ENCODE peak calls at places on chromosomes 5 and 9, in four cellular contexts. V is sigmoid colon, I is HCT116, A is stomach. W is an unnamed sample.

GRCh38 chr9:95822583-95823431 is 52.7 kb upstream of the ERCC6L2 start:
- DNase-seq in I (peak), V (no peak), A (no peak), W (no peak)

GRCh38 chr5:10355071-10355889 is 1.8 kb downstream of the MARCHF6 start:
- DNase-seq in A (no peak), I (no peak), V (no peak), W (no peak)

GRCh38 chr5:53884411-53884810 is 324.0 kb downstream of the NDUFS4 start:
- DNase-seq in V (no peak), I (no peak), A (no peak), W (no peak)

GRCh38 chr5:176724472-176724871 is 77.2 kb downstream of the TSPAN17 start:
- DNase-seq in A (no peak), V (no peak), I (no peak), W (no peak)

GRCh38 chr5:83473344-83474169 is 2.0 kb downstream of the VCAN start:
- DNase-seq in I (peak), A (peak), V (peak), W (no peak)

GRCh38 chr5:76617229-76617628 is 6.0 kb downstream of the F2RL2 start:
- DNase-seq in V (no peak), I (no peak), A (no peak), W (no peak)

GRCh38 chr5:179123491-179124328 is 63.5 kb downstream of the ZNF354C start:
- DNase-seq in A (peak), I (no peak), V (no peak), W (no peak)

GRCh38 chr9:116639251-116639741 is 47.8 kb upstream of the TRIM32 start:
- DNase-seq in V (peak), I (no peak), A (no peak), W (no peak)

GRCh38 chr5:23507278-23507685 is at the start of gene PRDM9:
- DNase-seq in I (no peak), A (no peak), V (peak), W (no peak)

GRCh38 chr5:112226215-112226614 is 192.9 kb downstream of the EPB41L4A start:
- DNase-seq in I (no peak), V (no peak), A (no peak), W (no peak)

GRCh38 chr9:126620478-126620877 is 6.8 kb downstream of the LMX1B start:
- DNase-seq in I (no peak), A (no peak), V (no peak), W (no peak)

GRCh38 chr5:24005384-24005783 is 498.0 kb downstream of the PRDM9 start:
- DNase-seq in A (no peak), I (no peak), V (no peak), W (no peak)

GRCh38 chr9:120904061-120904998 is 22.3 kb downstream of the TRAF1 start:
- DNase-seq in A (no peak), I (no peak), V (no peak), W (no peak)
- TF ChIP-seq POLR2AphosphoS5 in A (no peak), I (no peak), V (no peak), W (peak)

DNA sequence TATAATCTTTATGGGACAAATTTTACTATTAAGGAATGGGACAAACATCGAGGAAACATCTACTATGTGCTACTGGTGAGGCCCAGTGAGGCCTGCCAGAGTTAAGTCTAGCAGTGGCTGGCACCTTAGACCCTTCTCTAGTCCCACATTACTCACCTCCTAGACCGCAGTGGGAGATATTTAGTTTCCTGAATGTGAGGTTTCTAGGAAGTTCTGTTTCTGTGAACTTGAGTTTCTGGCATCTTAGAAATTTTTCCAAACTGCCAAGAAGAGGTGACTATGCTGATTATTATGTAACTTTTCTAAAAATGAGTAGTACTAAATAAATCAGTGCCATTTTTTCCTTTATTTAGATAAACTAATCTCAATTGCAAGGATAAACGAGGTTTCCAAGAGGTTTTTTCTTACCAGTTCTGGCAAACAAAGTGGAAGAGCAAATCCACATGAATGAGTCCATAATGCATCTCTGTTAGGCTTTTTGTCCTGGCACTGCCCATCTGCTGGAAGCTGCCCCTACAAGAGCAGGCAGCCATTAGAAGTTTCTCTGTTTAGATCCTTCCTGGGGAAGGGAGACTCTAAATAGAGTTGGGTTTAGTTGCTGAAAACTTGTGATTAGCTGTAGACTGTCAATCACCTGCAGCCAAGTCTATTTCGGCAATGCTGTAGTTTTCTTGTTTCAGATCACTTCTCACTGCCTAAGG is 348.7 kb downstream of the MAN2A1 start:
- DNase-seq in A (no peak), I (no peak), V (no peak), W (no peak)
- TF ChIP-seq POLR2AphosphoS5 in A (no peak), I (no peak), V (no peak), W (no peak)

DNA sequence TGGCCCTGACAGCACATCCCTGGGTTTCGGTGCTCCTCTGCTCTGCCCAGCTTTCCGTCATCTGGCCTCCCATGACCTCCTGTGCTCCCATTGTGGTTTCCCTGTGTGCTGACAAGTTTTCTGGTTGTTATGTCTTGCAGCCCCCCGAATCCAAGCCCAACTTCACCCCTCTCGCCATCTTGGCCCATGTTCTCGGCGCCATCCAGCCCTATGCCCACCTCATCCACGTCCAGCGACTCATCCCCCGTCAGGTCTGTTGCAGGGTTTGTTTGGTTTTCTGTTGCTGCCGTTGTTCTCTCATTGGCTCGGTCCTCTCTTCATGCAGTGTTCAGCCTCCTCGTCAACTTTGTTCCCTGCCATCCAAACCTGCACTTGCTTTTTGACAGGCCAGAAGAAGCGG is 196.4 kb downstream of the NR3C1 start:
- DNase-seq in A (no peak), V (no peak), I (no peak), W (no peak)
- TF ChIP-seq POLR2AphosphoS5 in A (no peak), V (no peak), I (no peak), W (no peak)

GRCh38 chr5:109452661-109453060 is 42.9 kb upstream of the PJA2 start:
- DNase-seq in V (no peak), A (no peak), I (no peak), W (no peak)
- TF ChIP-seq POLR2AphosphoS5 in V (no peak), A (no peak), I (no peak), W (no peak)

GRCh38 chr5:78515665-78516064 is 132.9 kb downstream of the LHFPL2 start:
- DNase-seq in V (no peak), I (no peak), A (no peak), W (no peak)

GRCh38 chr5:78519198-78519941 is 129.2 kb downstream of the LHFPL2 start:
- DNase-seq in I (no peak), A (no peak), V (no peak), W (no peak)

GRCh38 chr5:78514427-78515345 is 133.9 kb downstream of the LHFPL2 start:
- DNase-seq in A (no peak), V (no peak), I (no peak), W (no peak)

GRCh38 chr5:78521455-78521854 is 127.1 kb downstream of the LHFPL2 start:
- DNase-seq in V (no peak), I (no peak), A (no peak), W (no peak)

GRCh38 chr5:78518365-78519197 is 130.0 kb downstream of the LHFPL2 start:
- DNase-seq in I (no peak), V (peak), A (peak), W (no peak)
- TF ChIP-seq POLR2AphosphoS5 in I (no peak), V (no peak), A (peak), W (peak)

DNA sequence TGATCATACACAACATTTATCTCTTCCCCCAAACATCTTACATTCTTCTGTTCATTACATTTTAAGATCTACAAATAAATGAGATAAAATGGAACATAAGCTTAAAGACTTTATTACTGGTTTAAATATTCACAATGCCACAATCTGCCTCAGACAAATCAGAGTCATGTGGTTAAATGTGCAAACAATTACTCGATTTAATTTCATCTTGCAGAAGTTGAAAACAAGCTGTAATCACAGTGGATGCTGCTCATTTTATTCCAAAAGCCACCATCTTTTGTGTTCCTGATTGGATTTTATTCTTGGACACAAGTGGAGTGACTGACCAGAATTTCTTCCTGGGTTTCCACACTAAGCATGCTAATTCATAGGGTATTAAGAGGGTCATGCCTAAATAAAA is 33.2 kb downstream of the SPOCK1 start:
- DNase-seq in V (no peak), A (no peak), I (no peak), W (no peak)
- TF ChIP-seq POLR2AphosphoS5 in V (no peak), A (no peak), I (no peak), W (no peak)